ENCODE peak calls at places on chromosomes 3 and 15, in eight cellular contexts. U is HepG2, W is neural progenitor cell, P is NT2/D1, L is transverse colon, T is mucosa of descending colon, N is gastrocnemius medialis, C is GM23248. K is an unnamed sample.

GRCh38 chr15:88375234-88375926 is 91.8 kb downstream of the MRPL46 start:
- DNase-seq in T (no peak), W (peak; percentile 8), U (no peak), C (peak; percentile 90), N (no peak), P (peak; percentile 35), L (no peak), K (no peak)

GRCh38 chr3:47283596-47284364 is 1.0 kb downstream of the KLHL18 start:
- DNase-seq in N (no peak), C (peak; percentile 63), W (peak; percentile 52), P (no peak), L (peak; percentile 20), T (peak; percentile 56), U (no peak), K (peak; percentile 45)

GRCh38 chr15:26771168-26771916 is 1.5 kb downstream of the GABRB3 start:
- DNase-seq in N (no peak), C (peak; percentile 8), U (peak; percentile 2), P (no peak), L (no peak), T (no peak), W (peak; percentile 94), K (peak; percentile 54)

GRCh38 chr15:34365073-34365825 is 1.7 kb downstream of the LPCAT4 start:
- DNase-seq in P (no peak), C (peak; percentile 16), U (no peak), N (no peak), L (no peak), W (no peak), T (no peak), K (no peak)

GRCh38 chr3:2948882-2949281 is 161.3 kb downstream of the IL5RA start:
- DNase-seq in P (no peak), W (no peak), C (no peak), N (no peak), T (no peak), U (no peak), L (no peak), K (no peak)

GRCh38 chr3:29605845-29606244 is 325.0 kb downstream of the RBMS3 start:
- DNase-seq in T (no peak), W (no peak), N (no peak), L (no peak), P (no peak), U (no peak), C (peak; percentile 75), K (no peak)

GRCh38 chr15:41661529-41662225 is 1.5 kb downstream of the MGA start:
- DNase-seq in U (peak; percentile 74), N (peak; percentile 57), L (peak; percentile 79), P (peak; percentile 50), T (peak; percentile 86), W (peak; percentile 86), C (peak; percentile 89), K (peak; percentile 88)

GRCh38 chr3:13294442-13295351 is 125.4 kb downstream of the NUP210 start:
- DNase-seq in U (no peak), L (no peak), N (no peak), W (no peak), P (no peak), C (no peak), T (no peak), K (no peak)

GRCh38 chr15:71275098-71275497 is 159.8 kb downstream of the THSD4 start:
- DNase-seq in C (peak; percentile 80), W (no peak), P (no peak), T (no peak), U (no peak), N (no peak), L (no peak), K (no peak)

GRCh38 chr15:53454843-53455721 is 304.4 kb downstream of the WDR72 start:
- DNase-seq in L (no peak), T (no peak), P (no peak), U (peak; percentile 99), N (no peak), C (no peak), W (no peak), K (no peak)

GRCh38 chr3:13077431-13078157 is 4.4 kb upstream of the IQSEC1 start:
- DNase-seq in P (no peak), W (no peak), C (peak; percentile 59), U (no peak), T (no peak), L (no peak), N (peak; percentile 68), K (no peak)

GRCh38 chr15:38058596-38059075 is 124.2 kb downstream of the TMCO5A start:
- DNase-seq in T (no peak), N (no peak), U (no peak), C (no peak), P (peak; percentile 33), W (peak; percentile 42), L (no peak), K (no peak)

GRCh38 chr3:155607761-155608160 is 137.1 kb downstream of the PLCH1 start:
- DNase-seq in T (no peak), N (no peak), L (no peak), W (no peak), P (no peak), U (no peak), C (no peak), K (no peak)

GRCh38 chr15:22239806-22240180 is 159.5 kb downstream of the OR4M2 start:
- DNase-seq in W (no peak), N (no peak), P (no peak), T (no peak), C (no peak), U (no peak), L (no peak), K (no peak)
- H3K9me3 ChIP-seq in W (peaks cover 38% of the 10 kb centered on the region), N (no peaks in the 10 kb centered on the region), P (no peaks in the 10 kb centered on the region), T (peaks cover 83% of the 10 kb centered on the region), C (peaks cover 8% of the 10 kb centered on the region), U (no peaks in the 10 kb centered on the region), L (no peaks in the 10 kb centered on the region), K (peaks cover 66% of the 10 kb centered on the region)

DNA sequence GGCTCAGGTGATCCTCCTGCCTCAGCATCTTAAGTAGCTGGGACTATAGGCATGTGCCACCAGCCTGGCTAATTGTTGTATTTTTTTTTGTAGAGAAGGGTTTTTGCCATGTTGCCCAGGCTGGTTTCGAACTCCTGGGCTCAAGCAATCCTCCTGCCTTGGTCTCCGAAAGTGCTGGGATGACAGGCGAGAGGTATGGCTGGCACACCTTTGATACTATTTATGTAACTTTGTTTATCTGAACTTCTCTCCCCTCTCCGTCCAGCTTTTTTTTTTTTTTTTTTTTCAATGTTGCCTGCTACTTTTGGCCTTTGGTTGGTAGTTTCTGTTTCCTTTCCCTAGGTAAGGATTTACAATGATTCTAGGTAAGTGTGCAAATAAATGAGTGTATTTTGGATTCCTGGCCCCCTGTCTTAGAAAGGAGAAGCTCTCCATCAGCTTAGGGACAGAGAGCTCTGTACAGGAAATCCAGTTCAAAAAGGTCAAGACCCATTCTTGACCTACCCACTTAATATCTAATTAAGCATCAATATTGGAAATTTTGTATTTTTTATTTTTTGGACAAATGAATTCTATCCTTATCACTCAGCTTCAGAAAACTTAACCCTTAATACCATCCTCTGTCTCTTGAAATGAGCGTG is 6.8 kb downstream of the ARL6IP5 start:
- DNase-seq in W (no peak), N (no peak), U (no peak), P (no peak), T (no peak), C (no peak), L (no peak), K (no peak)
- H3K4me1 ChIP-seq in W (peaks cover 10% of the 10 kb centered on the region), N (peaks cover 99% of the 10 kb centered on the region), U (peaks cover 10% of the 10 kb centered on the region), P (no peaks in the 10 kb centered on the region), T (peaks cover 35% of the 10 kb centered on the region), C (peaks cover 56% of the 10 kb centered on the region), L (peaks cover 72% of the 10 kb centered on the region), K (peaks cover 10% of the 10 kb centered on the region)

DNA sequence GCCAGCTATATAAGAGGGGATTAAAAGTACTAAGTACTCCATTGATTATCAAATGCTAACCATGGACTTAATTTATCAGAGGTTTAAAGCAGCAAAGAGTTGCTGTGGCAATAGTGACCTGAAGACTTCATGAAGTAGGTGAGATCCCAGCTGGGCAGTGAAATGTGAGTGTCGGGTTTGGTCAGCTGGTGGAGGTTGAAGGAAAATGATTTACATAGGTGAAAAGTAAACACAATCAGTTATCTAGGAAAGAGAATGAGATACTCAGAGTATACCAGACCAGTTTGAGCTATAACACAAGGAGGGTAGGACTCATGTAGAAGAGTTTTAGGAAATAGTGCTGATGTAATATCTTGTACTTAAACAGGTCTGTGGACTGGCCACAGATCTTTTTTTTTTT is 16.5 kb upstream of the FBXO22 start:
- DNase-seq in W (no peak), U (peak; percentile 20), C (no peak), T (no peak), P (no peak), N (no peak), L (no peak), K (no peak)
- H3K9me3 ChIP-seq in W (no peaks in the 10 kb centered on the region), U (no peaks in the 10 kb centered on the region), C (no peaks in the 10 kb centered on the region), T (no peaks in the 10 kb centered on the region), P (no peaks in the 10 kb centered on the region), N (no peaks in the 10 kb centered on the region), L (no peaks in the 10 kb centered on the region), K (no peaks in the 10 kb centered on the region)

DNA sequence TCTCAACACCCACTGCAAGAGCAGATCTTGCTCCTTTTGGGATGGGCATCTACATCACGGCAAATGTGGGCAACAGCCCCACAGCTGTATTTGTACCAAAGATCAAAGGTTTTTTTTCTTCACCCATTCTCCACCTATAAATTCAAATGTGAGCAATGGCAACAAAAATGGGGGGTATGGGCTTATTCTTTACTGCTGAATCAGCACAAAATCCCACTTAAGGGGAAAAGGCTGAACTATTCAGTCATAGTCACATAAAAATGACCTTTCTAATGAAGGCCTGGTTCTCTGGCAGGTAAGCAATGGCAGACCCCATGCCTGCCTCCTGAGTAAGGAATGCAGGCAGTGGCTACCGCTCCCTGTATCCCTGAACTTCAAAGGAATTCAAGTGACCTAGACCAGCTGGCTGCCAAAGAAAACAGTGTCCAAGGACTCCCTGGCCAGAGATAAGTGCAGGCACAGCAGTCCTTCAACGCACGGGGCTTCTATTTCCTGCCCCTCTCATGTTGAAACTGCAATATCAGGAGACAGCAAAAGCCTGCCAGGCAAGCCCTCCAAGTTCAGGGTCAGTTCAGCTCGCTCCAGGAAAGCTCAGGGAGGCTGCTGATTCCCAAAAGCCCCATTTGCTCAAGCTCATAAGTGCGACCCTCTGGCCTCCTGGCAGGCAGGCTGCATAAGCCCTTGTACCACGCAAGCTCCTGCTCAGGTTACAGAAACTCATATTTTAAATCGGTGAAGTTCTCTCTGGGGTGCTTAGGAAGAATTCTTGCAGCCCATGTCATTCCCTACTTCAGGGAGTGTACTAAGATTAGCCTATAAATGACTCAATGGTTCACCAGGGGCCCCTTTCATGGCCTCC is 134.1 kb downstream of the PDZRN3 start:
- DNase-seq in U (peak; percentile 49), N (peak; percentile 24), P (peak; percentile 20), W (no peak), T (no peak), C (no peak), L (no peak), K (no peak)
- H3K4me1 ChIP-seq in U (no peaks in the 10 kb centered on the region), N (peaks cover 38% of the 10 kb centered on the region), P (peaks cover 3% of the 10 kb centered on the region), W (no peaks in the 10 kb centered on the region), T (no peaks in the 10 kb centered on the region), C (peaks cover 36% of the 10 kb centered on the region), L (no peaks in the 10 kb centered on the region), K (peaks cover under 1% of the 10 kb centered on the region)

GRCh38 chr3:198107840-198108734 is 148.1 kb downstream of the LMLN start:
- DNase-seq in L (no peak), C (no peak), N (no peak), W (peak; percentile 18), U (no peak), P (no peak), T (no peak), K (no peak)
- H3K9me3 ChIP-seq in L (no peaks in the 10 kb centered on the region), C (no peaks in the 10 kb centered on the region), N (no peaks in the 10 kb centered on the region), W (no peaks in the 10 kb centered on the region), U (no peaks in the 10 kb centered on the region), P (no peaks in the 10 kb centered on the region), T (no peaks in the 10 kb centered on the region), K (no peaks in the 10 kb centered on the region)

GRCh38 chr3:58011580-58011979 is 3.4 kb downstream of the FLNB start:
- DNase-seq in T (no peak), N (no peak), U (no peak), C (no peak), L (no peak), P (no peak), W (no peak), K (no peak)
- H3K4me1 ChIP-seq in T (peaks cover 56% of the 10 kb centered on the region), N (peaks cover 14% of the 10 kb centered on the region), U (peaks cover 73% of the 10 kb centered on the region), C (peaks cover 53% of the 10 kb centered on the region), L (peaks cover 59% of the 10 kb centered on the region), P (peaks cover 10% of the 10 kb centered on the region), W (peaks cover 4% of the 10 kb centered on the region), K (peaks cover 13% of the 10 kb centered on the region)

K was measured in HAP-1.